ENCODE peak calls at places on chromosomes 4 and X, in nine cellular contexts. U, C, B, R, M, D, P, G and Y are unnamed samples. For H3K27me3, the result is how much of the 10 kb centered on the place peaks cover.

GRCh38 chr4:88219099-88219498 is 60.7 kb upstream of the ABCG2 start:
- DNase-seq in U (no peak), M (peak), P (no peak), G (peak), B (no peak), R (peak), D (no peak), C (peak), Y (peak)

GRCh38 chr4:177236889-177237288 is 72.8 kb upstream of the NEIL3 start:
- DNase-seq in U (no peak), R (no peak), C (no peak), G (no peak), D (no peak), P (no peak), M (no peak), B (no peak), Y (no peak)

GRCh38 chrX:19179389-19179788 is 57.1 kb upstream of the ADGRG2 start:
- DNase-seq in U (no peak), B (no peak), D (no peak), P (no peak), G (no peak), M (no peak), C (no peak), R (no peak), Y (no peak)

GRCh38 chr4:139857021-139857420 is 191.4 kb downstream of the MGST2 start:
- DNase-seq in U (no peak), C (peak), M (no peak), D (no peak), G (peak), R (peak), B (no peak), P (no peak), Y (peak)

GRCh38 chr4:75512336-75513211 is 1.6 kb downstream of the RCHY1 start:
- DNase-seq in M (no peak), B (no peak), C (peak), D (no peak), R (peak), U (no peak), P (peak), G (no peak), Y (no peak)

GRCh38 chr4:76954489-76954888 is 4.9 kb downstream of the SEPTIN11 start:
- DNase-seq in B (no peak), M (no peak), C (no peak), D (no peak), R (peak), U (no peak), P (no peak), G (peak), Y (no peak)

GRCh38 chr4:17068885-17069284 is 170.4 kb upstream of the LDB2 start:
- DNase-seq in U (no peak), C (no peak), D (no peak), B (no peak), P (no peak), G (no peak), M (no peak), R (no peak), Y (peak)

GRCh38 chr4:53366301-53366716 is 448 bp upstream of the SCFD2 start:
- DNase-seq in D (no peak), C (no peak), R (no peak), G (no peak), B (no peak), M (no peak), U (no peak), P (no peak), Y (no peak)

GRCh38 chrX:1452497-1453389 is at the start of gene ASMTL:
- DNase-seq in U (peak), B (peak), D (peak), R (peak), P (peak), G (peak), M (peak), C (peak), Y (peak)

GRCh38 chr4:16199132-16199531 is 27.1 kb downstream of the TAPT1 start:
- DNase-seq in P (no peak), R (peak), B (no peak), U (no peak), C (peak), M (no peak), D (no peak), G (peak), Y (no peak)

GRCh38 chr4:14887842-14888433 is 114.3 kb upstream of the CPEB2 start:
- DNase-seq in R (no peak), B (no peak), P (no peak), D (no peak), G (no peak), U (no peak), M (no peak), C (no peak), Y (no peak)

GRCh38 chr4:88735554-88735953 is 37.9 kb upstream of the NAP1L5 start:
- DNase-seq in C (no peak), R (no peak), P (no peak), G (no peak), D (no peak), U (no peak), M (no peak), B (no peak), Y (no peak)

GRCh38 chr4:128811571-128812359 is 2.3 kb downstream of the JADE1 start:
- DNase-seq in R (peak), M (no peak), C (peak), D (peak), B (peak), U (peak), G (peak), P (peak), Y (peak)

GRCh38 chr4:123821861-123822260 is 425.3 kb downstream of the SPRY1 start:
- DNase-seq in C (peak), R (peak), M (no peak), U (no peak), B (no peak), P (no peak), D (no peak), G (no peak), Y (no peak)

GRCh38 chr4:23902203-23902602 is 12.4 kb upstream of the PPARGC1A start:
- DNase-seq in M (no peak), G (no peak), C (no peak), P (no peak), D (no peak), U (no peak), R (no peak), B (no peak), Y (no peak)

GRCh38 chr4:17613761-17614415 is 553 bp upstream of the MED28 start:
- DNase-seq in C (peak), B (no peak), P (peak), U (no peak), R (no peak), M (peak), D (no peak), G (no peak), Y (no peak)

GRCh38 chr4:16248605-16249004 is 22.3 kb upstream of the TAPT1 start:
- DNase-seq in R (no peak), C (peak), D (no peak), B (no peak), U (no peak), G (no peak), P (no peak), M (no peak), Y (no peak)

GRCh38 chrX:131792789-131793462 is 230.2 kb upstream of the STK26 start:
- DNase-seq in C (no peak), D (peak), M (peak), P (peak), B (no peak), R (no peak), G (peak), U (no peak), Y (no peak)

GRCh38 chr4:7487464-7487863 is 52.7 kb upstream of the PSAPL1 start:
- DNase-seq in G (peak), B (no peak), U (no peak), P (no peak), C (no peak), M (no peak), R (no peak), D (no peak), Y (no peak)
- H3K27me3 ChIP-seq in G (under half), B (under half), U (under half), P (under half), C (under half), M (under half), R (under half), D (under half), Y (under half)

GRCh38 chr4:1577818-1578217 is 106.3 kb downstream of the FAM53A start:
- DNase-seq in D (peak), G (no peak), B (no peak), U (no peak), P (no peak), R (no peak), M (no peak), C (no peak), Y (no peak)

GRCh38 chr4:1582227-1582626 is 101.9 kb downstream of the FAM53A start:
- DNase-seq in B (no peak), P (no peak), R (no peak), U (no peak), G (no peak), C (no peak), D (peak), M (no peak), Y (no peak)

GRCh38 chr4:1578301-1578781 is 105.8 kb downstream of the FAM53A start:
- DNase-seq in P (no peak), R (no peak), M (no peak), U (no peak), D (peak), C (no peak), G (no peak), B (no peak), Y (no peak)

GRCh38 chr4:1578968-1579833 is 104.9 kb downstream of the FAM53A start:
- DNase-seq in B (no peak), D (peak), P (peak), G (peak), C (no peak), U (no peak), M (peak), R (peak), Y (no peak)

GRCh38 chr4:1579834-1580686 is 104.1 kb downstream of the FAM53A start:
- DNase-seq in C (peak), B (no peak), G (peak), D (peak), M (peak), U (peak), P (peak), R (peak), Y (no peak)
- TF ChIP-seq POLR2AphosphoS5 in C (no peak), B (peak), G (no peak), D (no peak), M (no peak), U (no peak), P (peak), R (no peak), Y (peak)

DNA sequence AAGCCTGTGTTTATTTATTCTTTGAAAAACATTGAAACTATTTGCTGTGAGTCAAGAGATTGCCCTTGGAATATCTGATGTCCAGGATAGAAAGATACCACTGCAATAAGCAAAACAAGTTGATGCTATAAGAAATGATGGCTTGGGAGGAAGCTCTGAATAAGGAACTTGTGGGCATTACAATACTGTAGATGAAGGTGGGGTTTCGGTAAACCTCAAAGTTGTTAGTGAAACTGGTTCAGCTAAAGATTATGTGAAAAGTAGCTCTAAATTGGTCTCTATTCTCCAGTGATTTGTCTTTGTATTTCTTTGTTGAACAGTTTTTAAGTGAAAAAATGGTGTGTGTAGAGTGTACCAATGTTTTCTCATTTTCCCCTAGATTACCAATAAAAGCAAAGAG is 128.7 kb downstream of the AKAP4 start:
- DNase-seq in R (no peak), U (no peak), C (no peak), B (no peak), P (no peak), D (no peak), G (no peak), M (no peak), Y (no peak)
- H3K27me3 ChIP-seq in R (under half), U (under half), C (under half), B (under half), P (under half), D (under half), G (under half), M (under half), Y (under half)

DNA sequence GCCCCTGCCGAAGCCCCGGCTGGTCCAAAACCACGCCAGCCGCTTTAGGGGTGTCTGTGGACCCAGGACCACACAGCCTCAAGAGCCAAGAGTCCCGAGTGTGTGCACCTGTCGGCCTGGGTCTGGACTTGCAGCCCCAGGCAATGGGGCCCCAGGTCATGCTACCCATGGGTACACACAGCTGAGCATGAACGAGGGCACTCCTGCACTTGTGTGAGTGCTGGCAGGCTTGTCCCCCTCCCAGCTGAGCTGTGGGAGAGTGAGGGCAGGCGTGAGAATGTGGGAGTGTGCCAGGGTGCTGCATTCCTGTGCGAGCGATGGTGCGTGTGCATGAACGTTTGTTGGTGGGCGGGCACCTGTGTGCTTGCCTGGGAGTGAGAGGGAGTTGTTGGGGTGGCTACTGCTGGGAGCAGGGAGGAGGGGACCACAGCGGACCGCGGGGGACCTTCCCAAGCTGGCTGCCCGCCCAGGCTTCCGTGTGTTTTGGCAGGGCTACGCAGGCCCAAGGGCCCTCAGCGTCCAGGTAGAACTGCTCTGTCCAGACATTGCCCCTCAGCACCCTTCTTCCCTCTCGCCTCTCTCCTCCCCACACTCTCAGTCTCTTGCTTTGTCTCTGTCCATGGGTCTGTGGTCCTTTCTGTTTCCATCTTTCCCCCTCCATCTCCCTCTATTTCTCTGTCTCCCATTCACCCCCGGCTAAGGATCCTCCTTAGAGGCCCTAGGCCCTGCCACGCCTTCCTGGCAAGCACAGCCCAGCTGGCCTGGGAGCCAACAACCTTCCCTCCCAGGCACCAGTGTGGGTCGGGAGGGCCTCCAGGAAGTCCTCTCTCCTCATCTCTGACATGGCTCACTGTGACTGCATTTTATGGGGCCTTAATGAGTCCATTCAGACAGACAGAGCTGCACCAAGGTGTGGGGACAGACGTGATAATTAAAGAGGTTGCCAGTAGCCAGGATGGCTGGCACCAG is 31.0 kb downstream of the BLOC1S4 start:
- DNase-seq in G (no peak), R (no peak), B (peak), U (no peak), M (no peak), C (no peak), P (peak), D (no peak), Y (no peak)
- TF ChIP-seq POLR2AphosphoS5 in G (no peak), R (no peak), B (no peak), U (no peak), M (no peak), C (no peak), P (peak), D (no peak), Y (no peak)

GRCh38 chr4:4864443-4864939 is 5.0 kb downstream of the MSX1 start:
- DNase-seq in B (no peak), G (no peak), U (no peak), M (no peak), D (no peak), R (no peak), P (no peak), C (no peak), Y (no peak)
- H3K27me3 ChIP-seq in B (half or more), G (half or more), U (under half), M (under half), D (half or more), R (half or more), P (half or more), C (under half), Y (half or more)

DNA sequence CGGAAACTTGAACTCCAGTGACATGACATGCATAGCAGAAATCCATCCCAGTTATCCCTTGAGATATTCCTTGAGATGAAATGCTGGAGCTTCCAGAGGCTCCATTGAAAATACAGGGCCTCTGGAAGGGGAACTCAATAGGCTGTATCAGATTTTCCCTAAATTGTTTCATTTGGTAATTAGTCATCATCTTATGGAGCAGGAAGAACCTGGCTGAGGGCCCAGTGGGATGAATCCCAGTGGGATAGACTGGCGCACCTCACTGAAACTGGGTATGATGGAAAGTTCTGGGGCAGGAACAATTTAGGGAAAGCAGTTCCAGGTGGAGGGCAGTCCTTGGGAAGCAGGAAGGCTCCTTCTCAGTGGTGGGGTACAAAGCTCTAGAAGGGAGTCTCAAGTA is 307.8 kb upstream of the DIPK2B start:
- DNase-seq in P (no peak), R (peak), M (no peak), B (no peak), D (no peak), G (no peak), U (no peak), C (no peak), Y (no peak)
- TF ChIP-seq POLR2AphosphoS5 in P (no peak), R (no peak), M (no peak), B (no peak), D (no peak), G (no peak), U (no peak), C (no peak), Y (no peak)

GRCh38 chr4:84481077-84481878 is 17.8 kb downstream of the NKX6-1 start:
- DNase-seq in C (no peak), G (no peak), D (no peak), U (no peak), M (no peak), B (no peak), R (no peak), P (no peak), Y (no peak)
- H3K27me3 ChIP-seq in C (under half), G (half or more), D (half or more), U (under half), M (under half), B (half or more), R (half or more), P (under half), Y (under half)

DNA sequence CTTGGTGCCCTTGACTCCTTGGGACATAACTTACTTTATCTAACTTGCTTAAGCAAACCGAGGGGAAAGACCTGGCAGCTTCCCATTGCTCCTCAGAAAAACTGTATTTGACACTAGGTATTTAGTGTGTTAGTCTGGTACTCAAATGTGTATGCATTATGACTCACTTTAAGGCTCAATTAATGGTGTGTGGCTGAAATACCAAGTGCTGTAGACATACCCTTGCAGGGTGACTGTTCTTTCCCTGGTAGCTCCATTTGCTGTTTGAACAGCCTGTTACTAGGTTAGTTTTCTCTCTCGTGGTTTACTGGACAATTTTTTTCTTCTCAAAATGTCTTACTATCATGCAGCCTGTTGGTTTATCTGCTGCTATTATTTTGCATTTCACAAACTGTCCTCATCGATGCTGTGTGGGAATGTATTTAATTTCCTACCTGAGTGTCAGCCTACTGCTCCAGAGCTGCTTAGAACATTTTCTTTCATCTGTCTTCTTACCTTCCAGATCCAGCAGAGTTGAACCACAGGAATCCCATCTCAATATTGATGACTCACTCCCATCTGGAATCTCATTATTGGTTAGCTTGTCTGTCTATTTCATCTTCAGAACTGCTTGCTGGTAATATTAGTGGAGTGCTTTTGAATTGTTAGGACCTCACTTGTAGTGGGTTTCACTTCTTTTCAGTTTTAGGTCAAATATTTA is 158.0 kb upstream of the FAT1 start:
- DNase-seq in G (no peak), M (no peak), B (no peak), U (no peak), R (no peak), D (no peak), P (no peak), C (no peak), Y (peak)
- TF ChIP-seq POLR2AphosphoS5 in G (no peak), M (no peak), B (no peak), U (no peak), R (no peak), D (no peak), P (no peak), C (no peak), Y (no peak)

GRCh38 chrX:71872542-71873458 is 37.8 kb upstream of the NHSL2 start:
- DNase-seq in C (no peak), U (no peak), P (no peak), B (no peak), G (no peak), R (no peak), D (peak), M (no peak), Y (no peak)

GRCh38 chrX:71867680-71868079 is 43.0 kb upstream of the NHSL2 start:
- DNase-seq in C (no peak), G (no peak), B (no peak), D (no peak), R (no peak), M (no peak), P (no peak), U (no peak), Y (no peak)

GRCh38 chrX:71873459-71873833 is 37.2 kb upstream of the NHSL2 start:
- DNase-seq in U (no peak), G (no peak), D (no peak), C (no peak), M (no peak), B (no peak), P (no peak), R (no peak), Y (no peak)

GRCh38 chrX:71870337-71871098 is 40.1 kb upstream of the NHSL2 start:
- DNase-seq in U (no peak), P (no peak), B (no peak), G (no peak), R (no peak), C (peak), D (no peak), M (no peak), Y (no peak)

GRCh38 chrX:71871367-71871766 is 39.3 kb upstream of the NHSL2 start:
- DNase-seq in U (no peak), R (no peak), C (no peak), P (no peak), B (no peak), M (no peak), G (no peak), D (no peak), Y (no peak)
- H3K27me3 ChIP-seq in U (under half), R (under half), C (under half), P (under half), B (half or more), M (under half), G (under half), D (under half), Y (under half)